ENCODE peak calls at places on chromosomes 6 and 20, in four cellular contexts. Y is stomach, R is thyroid gland, J is esophagus squamous epithelium. L is an unnamed sample. For H3K4me1, the result is how much of the 10 kb centered on the place peaks cover.

GRCh38 chr20:64176548-64177419 is 12.5 kb downstream of the MYT1 start:
- DNase-seq in Y (no peak), R (peak), J (no peak), L (no peak)

GRCh38 chr20:10719740-10720380 is 46.1 kb upstream of the JAG1 start:
- DNase-seq in Y (no peak), R (no peak), J (no peak), L (no peak)

GRCh38 chr20:3873507-3873906 is 15.7 kb upstream of the PANK2 start:
- DNase-seq in Y (no peak), R (no peak), J (no peak), L (no peak)

GRCh38 chr6:144659202-144659731 is 374.1 kb downstream of the UTRN start:
- DNase-seq in Y (no peak), R (peak), J (no peak), L (no peak)

GRCh38 chr6:13710552-13711383 is 867 bp downstream of the RANBP9 start:
- DNase-seq in Y (peak), R (peak), J (no peak), L (no peak)

GRCh38 chr6:16759181-16759645 is 2.0 kb downstream of the ATXN1 start:
- DNase-seq in Y (no peak), R (peak), J (no peak), L (no peak)

GRCh38 chr6:84618836-84619235 is 145.6 kb downstream of the TBX18 start:
- DNase-seq in Y (no peak), R (no peak), J (no peak), L (no peak)

GRCh38 chr6:24632573-24632972 is 13.4 kb downstream of the KIAA0319 start:
- DNase-seq in Y (no peak), R (no peak), J (no peak), L (no peak)

GRCh38 chr6:73028893-73029450 is 196.3 kb downstream of the KHDC1L start:
- DNase-seq in Y (no peak), R (no peak), J (no peak), L (no peak)

GRCh38 chr20:4998160-4998651 is 3.1 kb downstream of the SLC23A2 start:
- DNase-seq in Y (no peak), R (no peak), J (no peak), L (no peak)

GRCh38 chr20:52829111-52829510 is 143.0 kb upstream of the TSHZ2 start:
- DNase-seq in Y (no peak), R (no peak), J (no peak), L (no peak)

GRCh38 chr20:58246346-58246745 is 17.9 kb upstream of the ANKRD60 start:
- DNase-seq in Y (no peak), R (peak), J (no peak), L (no peak)

GRCh38 chr6:151494235-151494950 is 576 bp downstream of the CCDC170 start:
- DNase-seq in Y (peak), R (peak), J (no peak), L (no peak)

GRCh38 chr6:28335040-28335563 is 846 bp downstream of the ZSCAN31 start:
- DNase-seq in Y (no peak), R (no peak), J (no peak), L (no peak)

GRCh38 chr6:155273438-155273837 is 9.6 kb downstream of the CLDN20 start:
- DNase-seq in Y (no peak), R (no peak), J (no peak), L (no peak)

GRCh38 chr6:50849781-50850180 is 31.1 kb downstream of the TFAP2B start:
- DNase-seq in Y (no peak), R (no peak), J (no peak), L (no peak)

GRCh38 chr20:59770270-59770669 is 163.2 kb downstream of the SYCP2 start:
- DNase-seq in Y (no peak), R (no peak), J (no peak), L (no peak)

GRCh38 chr6:4577406-4577805 is 198.8 kb upstream of the CDYL start:
- DNase-seq in Y (peak), R (no peak), J (no peak), L (no peak)

GRCh38 chr20:37276494-37277252 is 12.8 kb upstream of the MANBAL start:
- DNase-seq in Y (peak), R (peak), J (no peak), L (peak)

GRCh38 chr20:32158943-32159660 is 48.4 kb downstream of the PLAGL2 start:
- DNase-seq in Y (no peak), R (no peak), J (no peak), L (no peak)

GRCh38 chr6:37257634-37258404 is at the start of the genes TBC1D22B and TMEM217:
- DNase-seq in Y (peak), R (peak), J (peak), L (peak)

GRCh38 chr6:131065112-131065823 is 2.2 kb upstream of the EPB41L2 start:
- DNase-seq in Y (no peak), R (no peak), J (no peak), L (no peak)

GRCh38 chr6:158040804-158041347 is 59.2 kb downstream of the SYNJ2 start:
- DNase-seq in Y (no peak), R (no peak), J (no peak), L (no peak)

GRCh38 chr6:168369776-168370175 is 50.2 kb upstream of the DACT2 start:
- DNase-seq in Y (no peak), R (no peak), J (no peak), L (no peak)

GRCh38 chr6:48068326-48069191 is 42.4 kb downstream of the PTCHD4 start:
- DNase-seq in Y (no peak), R (peak), J (no peak), L (no peak)

GRCh38 chr6:30722280-30723112 is 2.3 kb downstream of the TUBB start:
- DNase-seq in Y (peak), R (peak), J (no peak), L (peak)

GRCh38 chr6:170172406-170172805 is 118.5 kb downstream of the DLL1 start:
- DNase-seq in Y (no peak), R (no peak), J (no peak), L (no peak)

GRCh38 chr6:156359912-156360311 is 417.3 kb upstream of the ARID1B start:
- DNase-seq in Y (no peak), R (no peak), J (no peak), L (no peak)

GRCh38 chr20:35941620-35942019 is 12.7 kb downstream of the SCAND1 start:
- DNase-seq in Y (no peak), R (no peak), J (no peak), L (no peak)

GRCh38 chr6:36788768-36789167 is 50.5 kb downstream of the CPNE5 start:
- DNase-seq in Y (no peak), R (no peak), J (no peak), L (no peak)

GRCh38 chr6:100818066-100818465 is 63.1 kb downstream of the ASCC3 start:
- DNase-seq in Y (no peak), R (no peak), J (no peak), L (no peak)

GRCh38 chr6:12911387-12911960 is 194.9 kb downstream of the PHACTR1 start:
- DNase-seq in Y (no peak), R (no peak), J (no peak), L (no peak)

GRCh38 chr6:159134701-159135364 is 34.4 kb upstream of the FNDC1 start:
- DNase-seq in Y (peak), R (peak), J (no peak), L (peak)

GRCh38 chr20:41038878-41039404 is 10.3 kb downstream of the TOP1 start:
- DNase-seq in Y (no peak), R (no peak), J (no peak), L (no peak)

GRCh38 chr6:148969679-148970078 is 222.8 kb downstream of the UST start:
- DNase-seq in Y (no peak), R (no peak), J (no peak), L (no peak)

GRCh38 chr6:154276810-154277577 is 79.6 kb downstream of the IPCEF1 start:
- DNase-seq in Y (no peak), R (no peak), J (no peak), L (no peak)

GRCh38 chr6:85865665-85866372 is 223.1 kb upstream of the SYNCRIP start:
- DNase-seq in Y (no peak), R (peak), J (no peak), L (no peak)

GRCh38 chr20:63822276-63822696 is 8.8 kb downstream of the ZBTB46 start:
- DNase-seq in Y (no peak), R (no peak), J (no peak), L (no peak)

GRCh38 chr6:131255911-131256310 is 120.6 kb downstream of the AKAP7 start:
- DNase-seq in Y (no peak), R (no peak), J (no peak), L (no peak)

GRCh38 chr6:22145823-22146379 is 150.9 kb downstream of the PRL start:
- DNase-seq in Y (no peak), R (peak), J (no peak), L (no peak)

GRCh38 chr6:22147469-22147815 is 149.4 kb downstream of the PRL start:
- DNase-seq in Y (no peak), R (no peak), J (no peak), L (no peak)

GRCh38 chr6:22142931-22143330 is 153.9 kb downstream of the PRL start:
- DNase-seq in Y (no peak), R (no peak), J (no peak), L (no peak)

GRCh38 chr6:22146581-22147468 is 150.0 kb downstream of the PRL start:
- DNase-seq in Y (no peak), R (no peak), J (no peak), L (no peak)

GRCh38 chr6:22145294-22145693 is 151.5 kb downstream of the PRL start:
- DNase-seq in Y (no peak), R (peak), J (no peak), L (no peak)
- H3K4me1 ChIP-seq in Y (under half), R (under half), J (half or more), L (under half)

GRCh38 chr6:256169-256568 is 36.1 kb upstream of the DUSP22 start:
- DNase-seq in Y (no peak), R (no peak), J (no peak), L (no peak)

GRCh38 chr6:257031-257725 is 35.1 kb upstream of the DUSP22 start:
- DNase-seq in Y (no peak), R (no peak), J (no peak), L (no peak)

GRCh38 chr6:255418-256090 is 36.7 kb upstream of the DUSP22 start:
- DNase-seq in Y (no peak), R (no peak), J (no peak), L (no peak)

GRCh38 chr6:257774-258173 is 34.5 kb upstream of the DUSP22 start:
- DNase-seq in Y (no peak), R (no peak), J (no peak), L (no peak)

DNA sequence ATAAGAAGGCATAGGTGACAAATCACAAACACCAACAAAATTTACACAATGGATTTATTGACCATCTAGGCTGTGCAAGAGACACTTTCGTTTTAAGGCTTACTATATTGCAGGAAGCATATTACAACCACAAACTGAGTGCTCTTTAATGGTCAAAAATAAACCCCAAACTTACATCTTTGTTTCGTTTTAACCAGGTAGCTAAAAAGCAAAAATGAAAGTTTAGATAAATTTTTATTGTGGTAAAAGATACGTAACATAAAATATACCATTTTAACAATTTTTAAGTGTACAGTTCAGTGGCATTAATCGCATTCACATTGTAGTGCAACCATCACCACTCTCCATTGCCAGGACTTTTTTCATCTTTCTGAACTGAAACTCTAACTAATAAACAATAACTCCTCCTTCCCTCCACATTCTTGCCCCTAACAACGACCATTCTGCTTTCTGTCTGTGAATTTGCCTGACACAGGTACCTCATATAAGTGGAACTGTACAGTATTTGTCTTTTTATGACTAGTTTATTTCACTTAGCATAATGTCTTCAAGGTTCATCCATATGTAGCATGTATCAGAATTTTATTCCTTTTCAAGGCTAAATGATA is 32.3 kb upstream of the DUSP22 start:
- DNase-seq in Y (no peak), R (no peak), J (no peak), L (no peak)
- H3K4me3 ChIP-seq in Y (no peak), R (no peak), J (no peak), L (peak)

DNA sequence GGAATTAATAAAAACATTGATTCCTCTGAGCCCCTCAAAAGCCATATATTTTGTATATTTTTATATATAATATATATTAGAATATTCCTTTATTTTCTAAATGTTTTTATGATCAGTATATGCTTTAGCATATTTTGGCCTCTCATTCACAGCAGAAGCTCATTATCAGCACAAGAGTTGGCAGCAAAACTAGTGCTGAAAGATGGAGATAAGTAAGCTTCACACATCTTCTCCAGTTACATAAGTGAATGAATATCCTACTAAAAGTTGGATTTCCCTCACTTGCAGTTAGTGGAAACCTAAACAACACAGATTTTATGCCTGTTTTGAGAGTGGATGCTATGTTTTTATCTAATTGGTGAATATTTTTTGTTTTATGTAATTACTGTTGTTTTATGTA is 1303.8 kb upstream of the ADGRB3 start:
- DNase-seq in Y (no peak), R (no peak), J (no peak), L (no peak)
- H3K27ac ChIP-seq in Y (no peak), R (no peak), J (no peak), L (no peak)

GRCh38 chr6:42086665-42087050 is 36.3 kb downstream of the TAF8 start:
- DNase-seq in Y (no peak), R (no peak), J (no peak), L (no peak)

GRCh38 chr6:42086046-42086664 is 35.8 kb downstream of the TAF8 start:
- DNase-seq in Y (peak), R (peak), J (no peak), L (no peak)

GRCh38 chr6:42079941-42080464 is 29.7 kb downstream of the TAF8 start:
- DNase-seq in Y (no peak), R (peak), J (no peak), L (no peak)

GRCh38 chr6:42084889-42085288 is 34.6 kb downstream of the TAF8 start:
- DNase-seq in Y (no peak), R (no peak), J (no peak), L (no peak)

GRCh38 chr6:42083530-42083929 is 33.2 kb downstream of the TAF8 start:
- DNase-seq in Y (no peak), R (peak), J (no peak), L (no peak)
- H3K4me1 ChIP-seq in Y (under half), R (under half), J (under half), L (under half)

DNA sequence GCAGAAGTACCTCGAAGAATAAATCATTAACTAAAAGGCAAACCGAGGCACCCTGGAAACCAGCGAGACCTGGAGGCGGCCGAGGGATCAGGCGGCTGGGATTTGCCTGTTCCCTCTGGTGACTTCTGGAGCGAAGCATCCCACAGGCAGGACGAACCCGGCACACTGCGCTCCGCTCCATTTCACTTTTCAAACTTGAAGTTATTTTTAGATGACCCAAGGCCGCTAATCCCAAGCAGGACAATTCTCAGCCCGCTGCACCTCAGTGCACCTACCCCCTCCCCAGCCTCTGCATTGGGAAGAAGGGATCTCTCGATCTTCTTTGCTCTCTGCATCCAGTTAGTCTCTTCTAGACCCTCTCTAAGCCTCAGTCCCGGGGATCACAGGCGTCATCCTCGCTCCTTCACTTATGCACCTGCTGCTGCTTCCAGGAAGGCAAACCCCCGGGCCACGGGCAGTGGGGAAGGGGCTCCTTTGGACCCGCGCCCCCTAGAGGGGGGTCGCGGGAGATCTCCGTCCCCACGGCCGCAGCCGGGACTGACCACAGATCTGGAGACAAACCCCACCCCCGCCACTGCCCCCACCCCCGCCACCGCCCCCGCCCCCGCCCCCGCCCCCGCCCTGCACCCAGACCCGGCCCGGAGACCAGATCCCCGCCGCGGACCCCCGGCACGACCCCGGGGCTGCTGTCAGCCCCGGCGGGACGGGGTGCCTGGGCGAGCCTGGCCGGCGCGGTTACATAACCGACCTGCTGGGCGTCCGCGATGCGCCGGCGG is 636 bp downstream of the RCAN2 start:
- DNase-seq in Y (peak), R (peak), J (peak), L (no peak)
- H3K4me3 ChIP-seq in Y (peak), R (peak), J (peak), L (no peak)

DNA sequence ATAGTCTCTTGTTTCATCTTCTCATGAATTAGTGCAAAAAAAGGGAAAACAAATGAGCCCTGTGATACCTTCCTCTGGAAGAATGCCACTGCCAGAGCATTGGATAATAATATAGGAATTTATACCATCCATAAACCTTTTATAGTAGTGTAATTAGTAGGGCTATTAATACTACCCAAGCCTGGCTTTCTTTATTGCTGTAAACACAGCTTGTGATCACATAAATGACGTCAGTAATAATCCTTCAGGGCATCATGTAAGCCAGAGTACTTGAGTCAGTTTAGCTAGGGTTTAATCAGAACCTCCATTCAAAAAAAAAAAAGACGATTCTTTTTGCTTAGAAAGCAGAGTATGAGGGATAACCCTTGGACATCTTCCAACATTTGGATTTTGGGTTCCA is 264.8 kb downstream of the SLC35F1 start:
- DNase-seq in Y (no peak), R (no peak), J (no peak), L (no peak)
- H3K27ac ChIP-seq in Y (no peak), R (no peak), J (no peak), L (no peak)

DNA sequence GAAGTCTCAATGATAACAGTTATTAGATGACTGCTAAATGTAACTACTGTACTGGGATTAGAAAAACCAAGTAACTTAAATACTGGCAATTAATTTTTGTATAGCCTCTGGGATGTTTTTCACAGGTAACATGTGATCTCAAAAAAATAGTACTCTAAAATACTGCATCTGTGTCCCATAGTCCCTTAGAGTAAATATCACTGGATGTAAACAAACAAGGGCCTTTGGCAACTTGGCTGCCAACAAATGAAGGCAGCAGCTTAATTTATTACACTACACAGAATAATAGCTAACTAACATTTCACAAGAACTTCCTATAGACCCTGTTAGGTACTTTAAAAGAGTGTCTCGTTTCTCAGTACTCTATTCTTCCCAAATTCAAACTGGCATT is 14.0 kb downstream of the ARHGAP18 start:
- DNase-seq in Y (no peak), R (no peak), J (no peak), L (no peak)
- H3K4me1 ChIP-seq in Y (half or more), R (under half), J (under half), L (under half)

GRCh38 chr6:21914121-21914973 is 320.8 kb downstream of the SOX4 start:
- DNase-seq in Y (peak), R (peak), J (no peak), L (no peak)

GRCh38 chr6:21918666-21919065 is 325.1 kb downstream of the SOX4 start:
- DNase-seq in Y (no peak), R (no peak), J (no peak), L (no peak)

GRCh38 chr6:21918081-21918480 is 324.5 kb downstream of the SOX4 start:
- DNase-seq in Y (no peak), R (no peak), J (no peak), L (no peak)

GRCh38 chr6:21911208-21911607 is 317.7 kb downstream of the SOX4 start:
- DNase-seq in Y (no peak), R (no peak), J (no peak), L (no peak)

GRCh38 chr6:21915707-21916399 is 322.3 kb downstream of the SOX4 start:
- DNase-seq in Y (no peak), R (peak), J (no peak), L (no peak)
- H3K4me3 ChIP-seq in Y (no peak), R (no peak), J (no peak), L (no peak)

GRCh38 chr20:13231031-13231752 is 10.1 kb downstream of the ISM1 start:
- DNase-seq in Y (no peak), R (no peak), J (no peak), L (no peak)
- H3K27ac ChIP-seq in Y (no peak), R (no peak), J (no peak), L (peak)

GRCh38 chr6:121867095-121867494 is 431.6 kb downstream of the GJA1 start:
- DNase-seq in Y (no peak), R (peak), J (no peak), L (no peak)
- H3K4me1 ChIP-seq in Y (under half), R (under half), J (under half), L (under half)